ENCODE peak calls at places on chromosomes 11 and 22, in six cellular contexts. One of them, this sample, is unnamed.
A peak's percentile ranks its signal among the peaks of the same experiment; 100 is the strongest.

GRCh38 chr22:20818471-20818870 is 40.1 kb downstream of the PI4KA start:
- DNase-seq in stimulated activated CD4-positive, alpha-beta T cell treated with anti-CD3 and anti-CD28 coated beads, Interleukin-12 subunit alpha, Interleukin-12 subunit beta, amount 100 ng/mL, for 4 hours: no peak
- DNase-seq in HuH-7.5: no peak
- DNase-seq in T-helper 9 cell: no peak
- DNase-seq in hepatic stellate cell: no peak
- DNase-seq in sigmoid colon: no peak
- DNase-seq in this sample: no peak

GRCh38 chr11:120001161-120002135 is 136.5 kb downstream of the TRIM29 start:
- DNase-seq in stimulated activated CD4-positive, alpha-beta T cell treated with anti-CD3 and anti-CD28 coated beads, Interleukin-12 subunit alpha, Interleukin-12 subunit beta, amount 100 ng/mL, for 4 hours: no peak
- DNase-seq in HuH-7.5: no peak
- DNase-seq in T-helper 9 cell: no peak
- DNase-seq in hepatic stellate cell: no peak
- DNase-seq in sigmoid colon: no peak
- DNase-seq in this sample: no peak

GRCh38 chr11:95948637-95949036 is 24.7 kb upstream of the MTMR2 start:
- DNase-seq in stimulated activated CD4-positive, alpha-beta T cell treated with anti-CD3 and anti-CD28 coated beads, Interleukin-12 subunit alpha, Interleukin-12 subunit beta, amount 100 ng/mL, for 4 hours: no peak
- DNase-seq in HuH-7.5: no peak
- DNase-seq in T-helper 9 cell: no peak
- DNase-seq in hepatic stellate cell: no peak
- DNase-seq in sigmoid colon: no peak
- DNase-seq in this sample: no peak

GRCh38 chr22:35476341-35476740 is 64.3 kb upstream of the RASD2 start:
- DNase-seq in stimulated activated CD4-positive, alpha-beta T cell treated with anti-CD3 and anti-CD28 coated beads, Interleukin-12 subunit alpha, Interleukin-12 subunit beta, amount 100 ng/mL, for 4 hours: no peak
- DNase-seq in HuH-7.5: no peak
- DNase-seq in T-helper 9 cell: no peak
- DNase-seq in hepatic stellate cell: no peak
- DNase-seq in sigmoid colon: no peak
- DNase-seq in this sample: no peak

GRCh38 chr11:66011239-66011784 is 496 bp upstream of the CST6 start:
- DNase-seq in stimulated activated CD4-positive, alpha-beta T cell treated with anti-CD3 and anti-CD28 coated beads, Interleukin-12 subunit alpha, Interleukin-12 subunit beta, amount 100 ng/mL, for 4 hours: no peak
- DNase-seq in HuH-7.5: no peak
- DNase-seq in T-helper 9 cell: no peak
- DNase-seq in hepatic stellate cell: peak; percentile 65
- DNase-seq in sigmoid colon: no peak
- DNase-seq in this sample: no peak

GRCh38 chr22:31789803-31790202 is 36.0 kb downstream of the DEPDC5 start:
- DNase-seq in stimulated activated CD4-positive, alpha-beta T cell treated with anti-CD3 and anti-CD28 coated beads, Interleukin-12 subunit alpha, Interleukin-12 subunit beta, amount 100 ng/mL, for 4 hours: no peak
- DNase-seq in HuH-7.5: no peak
- DNase-seq in T-helper 9 cell: no peak
- DNase-seq in hepatic stellate cell: no peak
- DNase-seq in sigmoid colon: no peak
- DNase-seq in this sample: no peak

GRCh38 chr11:33172996-33173395 is 11.7 kb upstream of the CSTF3 start:
- DNase-seq in stimulated activated CD4-positive, alpha-beta T cell treated with anti-CD3 and anti-CD28 coated beads, Interleukin-12 subunit alpha, Interleukin-12 subunit beta, amount 100 ng/mL, for 4 hours: no peak
- DNase-seq in HuH-7.5: peak; percentile 31
- DNase-seq in T-helper 9 cell: no peak
- DNase-seq in hepatic stellate cell: no peak
- DNase-seq in sigmoid colon: no peak
- DNase-seq in this sample: peak; percentile 32

GRCh38 chr11:88390254-88390653 is 52.7 kb upstream of the CTSC start:
- DNase-seq in stimulated activated CD4-positive, alpha-beta T cell treated with anti-CD3 and anti-CD28 coated beads, Interleukin-12 subunit alpha, Interleukin-12 subunit beta, amount 100 ng/mL, for 4 hours: no peak
- DNase-seq in HuH-7.5: no peak
- DNase-seq in T-helper 9 cell: no peak
- DNase-seq in hepatic stellate cell: no peak
- DNase-seq in sigmoid colon: no peak
- DNase-seq in this sample: no peak

GRCh38 chr11:103773059-103773458 is 263.4 kb upstream of the DDI1 start:
- DNase-seq in stimulated activated CD4-positive, alpha-beta T cell treated with anti-CD3 and anti-CD28 coated beads, Interleukin-12 subunit alpha, Interleukin-12 subunit beta, amount 100 ng/mL, for 4 hours: no peak
- DNase-seq in HuH-7.5: no peak
- DNase-seq in T-helper 9 cell: no peak
- DNase-seq in hepatic stellate cell: peak; percentile 11
- DNase-seq in sigmoid colon: no peak
- DNase-seq in this sample: no peak

GRCh38 chr11:33942954-33943353 is 51.1 kb upstream of the LMO2 start:
- DNase-seq in stimulated activated CD4-positive, alpha-beta T cell treated with anti-CD3 and anti-CD28 coated beads, Interleukin-12 subunit alpha, Interleukin-12 subunit beta, amount 100 ng/mL, for 4 hours: no peak
- DNase-seq in HuH-7.5: no peak
- DNase-seq in T-helper 9 cell: no peak
- DNase-seq in hepatic stellate cell: no peak
- DNase-seq in sigmoid colon: no peak
- DNase-seq in this sample: no peak

GRCh38 chr11:121367434-121367833 is 74.9 kb downstream of the SC5D start:
- DNase-seq in stimulated activated CD4-positive, alpha-beta T cell treated with anti-CD3 and anti-CD28 coated beads, Interleukin-12 subunit alpha, Interleukin-12 subunit beta, amount 100 ng/mL, for 4 hours: no peak
- DNase-seq in HuH-7.5: no peak
- DNase-seq in T-helper 9 cell: no peak
- DNase-seq in hepatic stellate cell: peak; percentile 11
- DNase-seq in sigmoid colon: no peak
- DNase-seq in this sample: no peak

GRCh38 chr11:70672991-70673670 is 274.8 kb downstream of the CTTN start:
- DNase-seq in stimulated activated CD4-positive, alpha-beta T cell treated with anti-CD3 and anti-CD28 coated beads, Interleukin-12 subunit alpha, Interleukin-12 subunit beta, amount 100 ng/mL, for 4 hours: no peak
- DNase-seq in HuH-7.5: no peak
- DNase-seq in T-helper 9 cell: no peak
- DNase-seq in hepatic stellate cell: no peak
- DNase-seq in sigmoid colon: no peak
- DNase-seq in this sample: no peak

GRCh38 chr11:36447947-36448346 is 62.1 kb downstream of the TRAF6 start:
- DNase-seq in stimulated activated CD4-positive, alpha-beta T cell treated with anti-CD3 and anti-CD28 coated beads, Interleukin-12 subunit alpha, Interleukin-12 subunit beta, amount 100 ng/mL, for 4 hours: no peak
- DNase-seq in HuH-7.5: no peak
- DNase-seq in T-helper 9 cell: no peak
- DNase-seq in hepatic stellate cell: no peak
- DNase-seq in sigmoid colon: no peak
- DNase-seq in this sample: no peak

GRCh38 chr11:117950320-117950719 is 21.1 kb upstream of the TMPRSS13 start:
- DNase-seq in stimulated activated CD4-positive, alpha-beta T cell treated with anti-CD3 and anti-CD28 coated beads, Interleukin-12 subunit alpha, Interleukin-12 subunit beta, amount 100 ng/mL, for 4 hours: no peak
- DNase-seq in HuH-7.5: no peak
- DNase-seq in T-helper 9 cell: peak; percentile 41
- DNase-seq in hepatic stellate cell: no peak
- DNase-seq in sigmoid colon: no peak
- DNase-seq in this sample: no peak